ENCODE peak calls at places on chromosome 1, in seven cellular contexts. M is K562, O is HCT116, R is endothelial cell of umbilical vein, I is HepG2, B is H1, X is GM12878. V is an unnamed sample.

GRCh38 chr1:66352783-66353182 is 181.2 kb upstream of the SGIP1 start:
- DNase-seq in B (no peak), I (no peak), X (no peak), M (no peak), O (no peak), R (no peak), V (no peak)

GRCh38 chr1:10494418-10494753 is 19.6 kb downstream of the PEX14 start:
- DNase-seq in I (no peak), R (no peak), X (no peak), M (no peak), O (no peak), B (no peak), V (no peak)

GRCh38 chr1:231929311-231929710 is 302.7 kb downstream of the DISC1 start:
- DNase-seq in M (no peak), X (no peak), O (no peak), B (no peak), R (peak; percentile 95), I (no peak), V (peak; percentile 8)

GRCh38 chr1:36119451-36119850 is 5.6 kb downstream of the COL8A2 start:
- DNase-seq in X (no peak), I (no peak), R (no peak), B (no peak), M (no peak), O (no peak), V (no peak)

GRCh38 chr1:38071530-38072266 is 25.1 kb upstream of the POU3F1 start:
- DNase-seq in R (peak; percentile 28), O (no peak), M (peak; percentile 47), I (peak; percentile 17), X (no peak), B (no peak), V (no peak)

GRCh38 chr1:51973587-51974474 is 16.7 kb downstream of the RAB3B start:
- DNase-seq in I (no peak), R (no peak), M (no peak), O (peak; percentile 26), X (peak; percentile 30), B (no peak), V (no peak)

GRCh38 chr1:154222918-154223317 is 2.2 kb downstream of the UBAP2L start:
- DNase-seq in X (no peak), B (no peak), O (no peak), R (no peak), M (no peak), I (no peak), V (no peak)

GRCh38 chr1:246599315-246599714 is 33.1 kb downstream of the CNST start:
- DNase-seq in B (no peak), I (no peak), X (no peak), R (no peak), O (no peak), M (no peak), V (no peak)

GRCh38 chr1:51342591-51343206 is 12.3 kb upstream of the TTC39A start:
- DNase-seq in X (no peak), M (no peak), R (no peak), B (no peak), I (no peak), O (no peak), V (no peak)

GRCh38 chr1:15141933-15142647 is 11.5 kb upstream of the TMEM51 start:
- DNase-seq in O (no peak), B (no peak), R (peak; percentile 31), M (no peak), X (no peak), I (no peak), V (no peak)

GRCh38 chr1:12150456-12151200 is 16.2 kb upstream of the TNFRSF1B start:
- DNase-seq in R (no peak), O (no peak), X (no peak), I (no peak), M (no peak), B (no peak), V (no peak)

GRCh38 chr1:184025242-184025675 is 12.3 kb downstream of the COLGALT2 start:
- DNase-seq in R (no peak), I (peak; percentile 80), O (no peak), M (no peak), X (no peak), B (no peak), V (no peak)

GRCh38 chr1:6474815-6475282 is 8.9 kb upstream of the TNFRSF25 start:
- DNase-seq in R (no peak), M (no peak), B (no peak), X (no peak), I (no peak), O (no peak), V (no peak)

GRCh38 chr1:41387667-41388091 is 26.4 kb downstream of the FOXO6 start:
- DNase-seq in B (no peak), I (no peak), R (no peak), M (no peak), X (no peak), O (no peak), V (no peak)
- TF ChIP-seq POLR2AphosphoS5 in B (no peak), I (no peak), R (no peak), M (no peak), X (no peak), O (no peak), V (no peak)

GRCh38 chr1:76867342-76868130 is at the start of gene ST6GALNAC5:
- DNase-seq in M (no peak), O (no peak), B (no peak), X (no peak), R (peak; percentile 7), I (no peak), V (no peak)
- TF ChIP-seq EZH2 in M (no peak), O (no peak), B (no peak), X (no peak), R (no peak), I (no peak), V (peak; percentile 11)

DNA sequence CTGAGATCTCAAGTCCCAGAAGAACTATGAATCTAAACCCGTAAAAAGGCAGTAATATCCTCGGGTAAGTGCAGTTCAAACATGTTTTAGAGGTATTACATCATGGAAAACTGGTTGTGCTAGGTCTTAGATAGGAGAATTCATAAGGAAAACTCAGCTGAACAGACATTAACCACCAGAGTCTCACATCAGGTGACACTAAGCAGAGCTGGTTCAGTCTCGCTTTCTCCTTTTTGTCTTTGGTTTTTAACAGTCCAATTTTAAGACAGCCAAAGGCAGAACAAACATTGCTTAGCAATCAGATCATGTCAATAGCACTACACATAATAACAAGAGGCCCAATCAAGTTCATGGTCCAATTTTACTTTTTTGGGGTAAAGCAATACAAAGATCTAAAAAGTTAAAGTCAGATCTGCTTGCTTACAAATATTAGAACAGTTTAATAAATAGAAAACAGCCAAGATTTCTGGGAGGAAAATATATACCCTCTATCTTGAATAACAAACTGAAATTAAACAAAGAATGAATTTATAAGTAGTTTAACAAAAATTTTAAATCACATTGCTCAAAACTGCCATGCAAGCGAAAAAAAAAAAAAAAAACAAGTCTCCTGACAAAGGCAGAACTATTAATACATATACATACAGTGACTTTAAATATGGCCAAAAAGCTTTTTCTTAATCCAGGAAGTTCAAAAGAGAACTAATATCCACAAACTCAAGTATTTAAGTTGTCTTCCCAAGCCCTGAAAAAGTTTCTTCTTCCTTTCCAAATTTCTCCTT is 63.2 kb upstream of the MUTYH start:
- DNase-seq in O (no peak), R (no peak), X (no peak), B (no peak), I (no peak), M (no peak), V (no peak)
- H3K9ac ChIP-seq in O (no peak overlapping the region), R (no peak overlapping the region), X (no peak overlapping the region), B (no peak overlapping the region), I (no peak overlapping the region), M (no peak overlapping the region), V (peak overlapping the region; percentile 18)

GRCh38 chr1:60063561-60063960 is 10.0 kb downstream of the C1orf87 start:
- DNase-seq in B (no peak), I (no peak), O (no peak), R (no peak), M (no peak), X (no peak), V (no peak)
- TF ChIP-seq POLR2AphosphoS5 in B (no peak), I (no peak), O (no peak), R (no peak), M (no peak), X (no peak), V (no peak)

DNA sequence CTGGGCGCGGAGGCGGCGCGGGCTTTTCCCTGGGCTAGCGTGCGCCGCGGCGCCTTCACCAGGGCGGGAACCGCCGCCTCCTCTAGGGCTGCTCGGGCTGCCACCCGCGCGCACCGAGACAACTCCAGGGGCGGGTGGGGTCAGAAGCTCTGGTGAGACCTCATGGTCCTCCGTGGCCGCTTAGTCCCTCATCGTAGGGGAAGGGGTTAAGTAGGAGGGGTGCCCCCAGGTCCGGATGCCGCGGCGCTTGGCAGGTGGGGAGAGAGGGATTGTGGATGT is 559 bp downstream of the SERTAD4 start:
- DNase-seq in X (no peak), B (no peak), R (peak; percentile 36), M (no peak), I (no peak), O (no peak), V (no peak)
- TF ChIP-seq EZH2 in X (no peak), B (no peak), R (no peak), M (no peak), I (peak; percentile 97), O (no peak), V (no peak)

DNA sequence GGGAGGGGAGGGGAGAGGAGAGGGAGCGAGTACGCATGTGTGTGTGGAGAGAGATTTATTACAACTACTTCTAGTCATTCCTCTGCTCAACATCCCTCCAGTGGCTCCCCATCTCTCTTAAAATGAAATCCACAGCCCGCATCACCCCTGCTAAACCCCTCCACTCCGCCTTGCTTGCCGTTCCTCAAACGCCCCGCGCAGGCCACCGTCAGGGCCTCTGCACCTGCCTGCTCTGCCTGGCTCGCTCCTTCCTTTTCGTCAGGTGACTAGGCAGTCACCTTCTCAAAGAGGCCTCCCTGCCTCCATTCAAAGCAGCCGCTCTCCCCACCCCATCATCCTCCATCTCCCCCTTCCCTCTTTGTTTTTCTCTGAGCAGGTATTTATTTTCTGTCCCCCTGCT is 29.9 kb downstream of the LRRC38 start:
- DNase-seq in X (no peak), I (no peak), M (no peak), O (no peak), B (no peak), R (no peak), V (no peak)
- H3K9ac ChIP-seq in X (no peak overlapping the region), I (no peak overlapping the region), M (no peak overlapping the region), O (no peak overlapping the region), B (no peak overlapping the region), R (no peak overlapping the region), V (no peak overlapping the region)

V was measured in SK-N-MC.